ENCODE peak calls at places on chromosomes 1 and 21, in four cellular contexts. One of them, this sample, is unnamed.

GRCh38 chr1:12029720-12030339 is 10.5 kb downstream of the MIIP start:
- DNase-seq in hypothalamus: no peak
- DNase-seq in activated T-cell treated with anti-CD3 and anti-CD28 coated beads, Interleukin-2, amount 50 U/mL, for 72 hours: no peak
- DNase-seq in hepatic stellate cell: no peak
- DNase-seq in this sample: no peak

GRCh38 chr1:166189126-166189525 is 22.3 kb upstream of the FAM78B start:
- DNase-seq in hepatic stellate cell: no peak
- DNase-seq in activated T-cell treated with anti-CD3 and anti-CD28 coated beads, Interleukin-2, amount 50 U/mL, for 72 hours: no peak
- DNase-seq in hypothalamus: no peak
- DNase-seq in this sample: no peak

GRCh38 chr1:86753700-86754099 is 49.3 kb downstream of the SH3GLB1 start:
- DNase-seq in hypothalamus: no peak
- DNase-seq in hepatic stellate cell: no peak
- DNase-seq in activated T-cell treated with anti-CD3 and anti-CD28 coated beads, Interleukin-2, amount 50 U/mL, for 72 hours: peak
- DNase-seq in this sample: no peak

GRCh38 chr1:94792876-94793605 is 27.1 kb upstream of the SLC44A3 start:
- DNase-seq in hepatic stellate cell: peak
- DNase-seq in hypothalamus: no peak
- DNase-seq in activated T-cell treated with anti-CD3 and anti-CD28 coated beads, Interleukin-2, amount 50 U/mL, for 72 hours: no peak
- DNase-seq in this sample: no peak

GRCh38 chr1:8712413-8713229 is 104.8 kb downstream of the RERE start:
- DNase-seq in hypothalamus: no peak
- DNase-seq in hepatic stellate cell: peak
- DNase-seq in activated T-cell treated with anti-CD3 and anti-CD28 coated beads, Interleukin-2, amount 50 U/mL, for 72 hours: no peak
- DNase-seq in this sample: no peak

GRCh38 chr21:28215214-28215954 is 777.3 kb downstream of the LTN1 start:
- DNase-seq in hypothalamus: no peak
- DNase-seq in activated T-cell treated with anti-CD3 and anti-CD28 coated beads, Interleukin-2, amount 50 U/mL, for 72 hours: no peak
- DNase-seq in hepatic stellate cell: no peak
- DNase-seq in this sample: no peak

GRCh38 chr1:48021792-48022191 is 24.6 kb upstream of the TRABD2B start:
- DNase-seq in hypothalamus: no peak
- DNase-seq in activated T-cell treated with anti-CD3 and anti-CD28 coated beads, Interleukin-2, amount 50 U/mL, for 72 hours: no peak
- DNase-seq in hepatic stellate cell: no peak
- DNase-seq in this sample: no peak

GRCh38 chr1:152035406-152036315 is 1.1 kb downstream of the S100A11 start:
- DNase-seq in hepatic stellate cell: peak
- DNase-seq in hypothalamus: no peak
- DNase-seq in activated T-cell treated with anti-CD3 and anti-CD28 coated beads, Interleukin-2, amount 50 U/mL, for 72 hours: peak
- DNase-seq in this sample: no peak

GRCh38 chr1:22048351-22049192 is 3.9 kb upstream of the CDC42 start:
- DNase-seq in activated T-cell treated with anti-CD3 and anti-CD28 coated beads, Interleukin-2, amount 50 U/mL, for 72 hours: peak
- DNase-seq in hepatic stellate cell: no peak
- DNase-seq in hypothalamus: no peak
- DNase-seq in this sample: no peak

GRCh38 chr1:23779826-23780371 is 1.7 kb downstream of the PITHD1 start:
- DNase-seq in activated T-cell treated with anti-CD3 and anti-CD28 coated beads, Interleukin-2, amount 50 U/mL, for 72 hours: no peak
- DNase-seq in hepatic stellate cell: no peak
- DNase-seq in hypothalamus: no peak
- DNase-seq in this sample: no peak

GRCh38 chr1:63731117-63732043 is 42.4 kb upstream of the ROR1 start:
- DNase-seq in activated T-cell treated with anti-CD3 and anti-CD28 coated beads, Interleukin-2, amount 50 U/mL, for 72 hours: no peak
- DNase-seq in hypothalamus: no peak
- DNase-seq in hepatic stellate cell: peak
- DNase-seq in this sample: no peak

This sample was measured in head of caudate nucleus.